ENCODE peak calls at places on chromosomes 4 and X, in eight cellular contexts. P, L, K, J, F, U, X and D are unnamed samples.

GRCh38 chr4:10983274-10983673 is 298.7 kb upstream of the CLNK start:
- DNase-seq in P (no peak), L (no peak), K (no peak), J (no peak), F (no peak), U (no peak), X (no peak), D (no peak)

GRCh38 chr4:168592676-168593075 is 95.8 kb downstream of the PALLD start:
- DNase-seq in P (no peak), L (no peak), K (no peak), J (no peak), F (no peak), U (no peak), X (no peak), D (no peak)

GRCh38 chrX:110871839-110872238 is 76.2 kb upstream of the CHRDL1 start:
- DNase-seq in P (no peak), L (no peak), K (no peak), J (no peak), F (no peak), U (no peak), X (no peak), D (no peak)

GRCh38 chr4:4782969-4783368 is 76.5 kb upstream of the MSX1 start:
- DNase-seq in P (no peak), L (no peak), K (peak), J (no peak), F (no peak), U (no peak), X (no peak), D (no peak)

GRCh38 chrX:69503835-69504625 is at the start of gene NALF2:
- DNase-seq in P (no peak), L (peak), K (peak), J (peak), F (no peak), U (peak), X (peak), D (no peak)

GRCh38 chrX:108362026-108362425 is 76.2 kb downstream of the COL4A6 start:
- DNase-seq in P (no peak), L (no peak), K (peak), J (no peak), F (no peak), U (no peak), X (no peak), D (no peak)

GRCh38 chr4:44668521-44668920 is 9.7 kb upstream of the GUF1 start:
- DNase-seq in P (no peak), L (no peak), K (peak), J (no peak), F (no peak), U (no peak), X (no peak), D (no peak)

GRCh38 chr4:22052076-22052475 is 103.5 kb upstream of the KCNIP4 start:
- DNase-seq in P (no peak), L (no peak), K (no peak), J (no peak), F (no peak), U (no peak), X (no peak), D (no peak)

GRCh38 chrX:10992110-10992509 is 119.0 kb upstream of the HCCS start:
- DNase-seq in P (no peak), L (no peak), K (no peak), J (no peak), F (no peak), U (no peak), X (no peak), D (no peak)

GRCh38 chrX:48508400-48509244 is at the start of gene PORCN:
- DNase-seq in P (no peak), L (peak), K (peak), J (peak), F (no peak), U (peak), X (peak), D (peak)

GRCh38 chr4:6489962-6490361 is 17.5 kb upstream of the PPP2R2C start:
- DNase-seq in P (no peak), L (no peak), K (no peak), J (no peak), F (no peak), U (no peak), X (no peak), D (no peak)

GRCh38 chr4:151665022-151665421 is 95.8 kb downstream of the GATB start:
- DNase-seq in P (no peak), L (no peak), K (no peak), J (no peak), F (no peak), U (no peak), X (no peak), D (no peak)

GRCh38 chr4:25051534-25051933 is 20.8 kb upstream of the LGI2 start:
- DNase-seq in P (no peak), L (no peak), K (no peak), J (no peak), F (no peak), U (no peak), X (no peak), D (no peak)

GRCh38 chr4:48015216-48015615 is 1.3 kb downstream of the CNGA1 start:
- DNase-seq in P (no peak), L (no peak), K (no peak), J (no peak), F (no peak), U (no peak), X (no peak), D (no peak)

GRCh38 chrX:136202889-136203288 is 48.3 kb downstream of the MAP7D3 start:
- DNase-seq in P (no peak), L (no peak), K (peak), J (no peak), F (no peak), U (no peak), X (no peak), D (no peak)

GRCh38 chrX:136198678-136199243 is 51.4 kb downstream of the FHL1 start:
- DNase-seq in P (no peak), L (no peak), K (peak), J (no peak), F (no peak), U (no peak), X (no peak), D (no peak)

GRCh38 chrX:136201601-136202000 is 49.6 kb downstream of the MAP7D3 start:
- DNase-seq in P (no peak), L (no peak), K (no peak), J (no peak), F (no peak), U (no peak), X (no peak), D (no peak)

GRCh38 chrX:136199365-136199764 is 51.8 kb downstream of the MAP7D3 start:
- DNase-seq in P (peak), L (peak), K (peak), J (no peak), F (no peak), U (no peak), X (no peak), D (no peak)

GRCh38 chrX:136200466-136200865 is 50.7 kb downstream of the MAP7D3 start:
- DNase-seq in P (no peak), L (peak), K (peak), J (no peak), F (no peak), U (no peak), X (no peak), D (no peak)
- TF ChIP-seq CTCF in P (peak), L (peak), K (peak), J (no peak), F (peak), U (peak), X (peak), D (no peak)

DNA sequence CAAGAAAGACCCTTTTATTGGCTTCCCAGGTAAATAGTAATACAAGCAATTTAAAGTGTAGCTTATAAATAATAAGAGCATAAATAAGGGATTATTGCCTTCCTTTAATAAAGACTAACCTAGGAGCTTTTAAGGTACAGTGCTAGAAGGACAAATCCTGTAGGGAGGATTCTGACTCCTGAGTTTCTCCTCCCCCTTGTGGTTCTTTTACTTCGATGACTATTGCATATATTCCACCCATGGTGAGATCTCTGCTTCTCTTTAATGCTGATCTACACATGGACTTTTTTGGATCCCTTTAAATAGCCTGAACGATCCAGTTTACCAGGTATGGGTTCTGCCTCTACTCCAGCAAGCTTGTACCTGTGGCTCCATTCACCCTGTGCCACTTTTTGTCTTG is 2.5 kb downstream of the GALNT7 start:
- DNase-seq in P (no peak), L (peak), K (peak), J (no peak), F (no peak), U (no peak), X (no peak), D (no peak)
- TF ChIP-seq CTCF in P (peak), L (peak), K (peak), J (peak), F (peak), U (no peak), X (no peak), D (no peak)

DNA sequence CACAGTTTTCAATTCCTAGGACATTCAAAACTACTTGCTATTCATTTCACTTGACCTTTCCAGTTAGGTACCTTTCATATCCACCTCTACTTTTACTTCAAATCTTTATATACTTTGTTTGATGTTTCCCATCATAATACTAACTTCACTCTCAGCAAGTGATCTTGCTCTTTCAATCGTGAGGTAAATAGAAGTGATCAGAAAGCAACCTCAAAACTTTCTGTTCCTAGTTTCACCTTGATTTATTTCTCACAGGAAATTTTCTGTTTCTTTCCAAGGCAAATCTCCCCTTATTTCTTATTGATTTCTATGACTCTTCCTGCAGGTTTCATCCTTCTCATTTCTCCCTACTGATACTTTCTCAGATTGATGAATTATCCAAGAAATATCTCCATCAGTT is 623.5 kb downstream of the FSTL5 start:
- DNase-seq in P (no peak), L (no peak), K (no peak), J (no peak), F (no peak), U (no peak), X (no peak), D (no peak)
- TF ChIP-seq CTCF in P (no peak), L (no peak), K (no peak), J (no peak), F (no peak), U (no peak), X (no peak), D (no peak)

GRCh38 chrX:19448077-19448476 is 67.2 kb downstream of the MAP3K15 start:
- DNase-seq in P (no peak), L (no peak), K (no peak), J (no peak), F (no peak), U (no peak), X (no peak), D (no peak)

GRCh38 chrX:19446397-19446796 is 68.9 kb downstream of the MAP3K15 start:
- DNase-seq in P (no peak), L (no peak), K (no peak), J (no peak), F (no peak), U (no peak), X (no peak), D (no peak)

GRCh38 chrX:19440713-19441112 is 74.6 kb downstream of the MAP3K15 start:
- DNase-seq in P (no peak), L (no peak), K (peak), J (no peak), F (peak), U (no peak), X (no peak), D (no peak)

DNA sequence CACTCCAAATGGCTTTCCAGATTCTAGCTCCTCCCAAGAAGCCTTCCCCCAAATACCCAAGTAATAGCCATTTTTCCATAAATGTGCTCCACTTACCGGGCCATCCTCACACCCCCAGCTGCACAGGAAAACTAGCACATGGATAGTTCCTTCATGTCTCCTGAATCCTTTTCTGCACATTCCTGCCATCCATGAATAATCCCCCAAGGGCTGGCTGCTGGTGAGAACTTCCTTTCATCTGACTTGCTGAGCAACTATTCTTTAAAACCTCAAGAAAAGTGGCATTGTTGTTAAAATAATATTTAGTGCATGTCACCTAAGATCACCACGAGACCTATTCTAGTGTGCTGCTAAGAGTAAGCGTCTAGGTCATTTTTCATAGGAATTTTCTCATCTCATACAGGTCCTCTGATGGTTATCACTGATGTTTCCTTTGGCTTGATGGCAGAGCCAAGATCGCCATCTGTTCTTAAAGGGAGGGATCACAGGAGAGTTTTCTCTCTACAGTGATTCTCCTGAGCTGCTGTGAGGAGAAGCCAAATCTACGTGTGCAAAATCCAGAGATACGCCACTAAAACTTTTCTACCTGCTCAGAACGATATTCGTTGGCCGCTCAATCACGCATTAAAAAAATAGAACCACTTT is 71.3 kb downstream of the MAP3K15 start:
- DNase-seq in P (no peak), L (no peak), K (no peak), J (no peak), F (no peak), U (no peak), X (no peak), D (no peak)
- TF ChIP-seq CTCF in P (no peak), L (no peak), K (no peak), J (no peak), F (no peak), U (no peak), X (no peak), D (no peak)

GRCh38 chr4:183099537-183100297 is 660 bp downstream of the WWC2 start:
- DNase-seq in P (no peak), L (peak), K (no peak), J (peak), F (no peak), U (peak), X (peak), D (peak)
- TF ChIP-seq CTCF in P (peak), L (peak), K (no peak), J (no peak), F (no peak), U (no peak), X (no peak), D (no peak)

GRCh38 chr4:95059630-95060029 is 301.9 kb downstream of the BMPR1B start:
- DNase-seq in P (no peak), L (no peak), K (peak), J (no peak), F (no peak), U (no peak), X (no peak), D (no peak)
- TF ChIP-seq CTCF in P (no peak), L (no peak), K (no peak), J (no peak), F (no peak), U (no peak), X (no peak), D (no peak)

DNA sequence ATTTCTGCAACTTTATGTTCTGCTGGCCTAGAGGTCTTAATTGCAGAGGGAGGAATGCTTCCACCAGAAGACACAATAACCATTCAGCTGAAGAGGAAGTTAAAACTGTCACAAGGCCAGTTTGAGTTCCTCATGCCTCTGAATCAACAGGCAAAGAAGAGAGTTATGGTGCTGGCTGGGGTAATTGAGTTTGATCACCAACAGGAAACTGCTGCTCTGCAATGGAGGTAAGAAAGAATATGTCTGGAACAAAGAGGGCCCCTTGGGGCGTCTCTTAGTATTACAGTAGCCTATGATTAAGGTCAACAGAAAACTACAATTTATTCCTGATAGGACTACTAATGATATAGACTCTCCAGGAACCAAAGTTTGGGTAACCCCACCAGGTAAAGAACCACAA is 744.0 kb downstream of the FSTL5 start:
- DNase-seq in P (no peak), L (peak), K (no peak), J (peak), F (no peak), U (no peak), X (no peak), D (no peak)
- TF ChIP-seq CTCF in P (no peak), L (peak), K (no peak), J (peak), F (peak), U (no peak), X (no peak), D (no peak)

GRCh38 chr4:183097251-183098079 is 1.6 kb upstream of the WWC2 start:
- DNase-seq in P (no peak), L (peak), K (peak), J (peak), F (no peak), U (peak), X (peak), D (no peak)
- TF ChIP-seq CTCF in P (no peak), L (no peak), K (no peak), J (no peak), F (no peak), U (no peak), X (no peak), D (no peak)

DNA sequence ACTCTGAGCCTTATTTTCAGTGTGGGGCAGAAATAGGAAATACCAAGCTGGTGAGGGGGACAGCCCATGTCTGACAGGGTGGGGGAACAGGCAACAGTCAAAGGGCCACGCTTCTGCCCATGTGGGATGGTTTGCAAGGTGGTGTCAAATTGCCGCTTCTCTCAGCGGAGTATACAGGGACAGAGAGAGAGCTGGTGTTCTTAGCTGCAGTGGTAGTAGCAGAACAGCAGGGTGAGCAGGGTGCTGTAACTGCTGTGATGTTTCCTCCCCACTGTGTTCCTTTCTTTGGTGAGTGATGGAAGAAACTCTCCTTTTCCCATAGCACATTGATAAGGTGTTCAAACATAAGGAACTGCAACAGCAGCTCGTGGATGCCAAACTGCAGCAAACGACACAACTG is 37.9 kb downstream of the RBBP7 start:
- DNase-seq in P (no peak), L (no peak), K (no peak), J (no peak), F (no peak), U (no peak), X (no peak), D (no peak)
- TF ChIP-seq CTCF in P (peak), L (no peak), K (no peak), J (no peak), F (no peak), U (no peak), X (no peak), D (no peak)

GRCh38 chr4:129672941-129673340 is 577.0 kb downstream of the C4orf33 start:
- DNase-seq in P (no peak), L (no peak), K (no peak), J (no peak), F (no peak), U (no peak), X (no peak), D (no peak)
- TF ChIP-seq CTCF in P (no peak), L (no peak), K (no peak), J (no peak), F (no peak), U (no peak), X (no peak), D (no peak)